ENCODE peak calls at places on chromosomes 6 and 20, in seven cellular contexts. V, Z, O, N, B, E and P are unnamed samples.

GRCh38 chr20:32823078-32823477 is 3.3 kb downstream of the MAPRE1 start:
- DNase-seq in V (no peak), Z (no peak), O (no peak), N (peak), B (no peak), E (peak), P (peak)

GRCh38 chr20:18577942-18578341 is 9.9 kb upstream of the DTD1 start:
- DNase-seq in V (no peak), Z (no peak), O (no peak), N (no peak), B (no peak), E (no peak), P (no peak)

GRCh38 chr6:14612016-14612415 is 494.4 kb downstream of the CD83 start:
- DNase-seq in V (no peak), Z (no peak), O (no peak), N (peak), B (no peak), E (peak), P (peak)

GRCh38 chr20:24303393-24303792 is 166.0 kb upstream of the SYNDIG1 start:
- DNase-seq in V (peak), Z (no peak), O (no peak), N (no peak), B (peak), E (peak), P (no peak)

GRCh38 chr6:143264291-143264834 is 186.1 kb downstream of the ADAT2 start:
- DNase-seq in V (no peak), Z (no peak), O (no peak), N (no peak), B (no peak), E (no peak), P (no peak)

GRCh38 chr6:161446934-161447333 is 173.1 kb upstream of the AGPAT4 start:
- DNase-seq in V (no peak), Z (no peak), O (no peak), N (no peak), B (no peak), E (no peak), P (no peak)

GRCh38 chr20:33733654-33734576 is 2.1 kb downstream of the ZNF341 start:
- DNase-seq in V (peak), Z (peak), O (no peak), N (peak), B (peak), E (peak), P (peak)

GRCh38 chr6:137744877-137745276 is 122.2 kb upstream of the TNFAIP3 start:
- DNase-seq in V (peak), Z (no peak), O (no peak), N (no peak), B (no peak), E (no peak), P (no peak)

GRCh38 chr20:57986776-57987175 is 241.7 kb downstream of the ANKRD60 start:
- DNase-seq in V (no peak), Z (no peak), O (no peak), N (no peak), B (no peak), E (no peak), P (no peak)

GRCh38 chr6:136823128-136823660 is 802 bp downstream of the PEX7 start:
- DNase-seq in V (no peak), Z (no peak), O (no peak), N (no peak), B (no peak), E (no peak), P (no peak)